ENCODE peak calls at places on chromosomes 16 and 17, in eight cellular contexts. U is astrocyte of the spinal cord, F is psoas muscle, W is AG10803, M is choroid plexus epithelial cell, P is PC-3, E is brain microvascular endothelial cell, S is RWPE2. T is an unnamed sample.

GRCh38 chr16:474420-475122 is 49.1 kb downstream of the RAB11FIP3 start:
- DNase-seq in M (no peak), E (no peak), F (no peak), S (no peak), P (no peak), U (no peak), W (no peak), T (no peak)

GRCh38 chr16:87125206-87126155 is 191.7 kb downstream of the C16orf95 start:
- DNase-seq in W (no peak), M (no peak), F (no peak), E (no peak), P (no peak), S (no peak), U (no peak), T (no peak)

GRCh38 chr16:57889960-57890751 is 80.8 kb downstream of the CNGB1 start:
- DNase-seq in W (peak), S (no peak), P (no peak), U (no peak), M (peak), E (no peak), F (no peak), T (no peak)

GRCh38 chr16:50335198-50335958 is 33.4 kb downstream of the BRD7 start:
- DNase-seq in F (no peak), E (peak), U (no peak), W (no peak), P (no peak), S (no peak), M (peak), T (no peak)

GRCh38 chr16:30958164-30959083 is 870 bp downstream of the SETD1A start:
- DNase-seq in W (peak), M (peak), U (peak), E (no peak), F (peak), P (peak), S (no peak), T (no peak)

GRCh38 chr17:14157822-14158221 is 78.8 kb downstream of the CDRT15 start:
- DNase-seq in S (no peak), F (no peak), U (no peak), M (no peak), E (no peak), W (no peak), P (peak), T (no peak)

GRCh38 chr16:26532456-26532855 is 534.3 kb upstream of the C16orf82 start:
- DNase-seq in F (no peak), E (no peak), P (no peak), U (no peak), S (no peak), M (no peak), W (no peak), T (no peak)

GRCh38 chr17:32741381-32741780 is 135.5 kb downstream of the MYO1D start:
- DNase-seq in E (no peak), M (no peak), P (no peak), U (no peak), F (no peak), W (peak), S (no peak), T (no peak)

GRCh38 chr17:75832652-75833400 is 11.4 kb downstream of the UNC13D start:
- DNase-seq in E (no peak), U (no peak), W (no peak), M (no peak), P (no peak), F (no peak), S (no peak), T (no peak)

GRCh38 chr16:3963203-3963602 is 82.7 kb upstream of the CREBBP start:
- DNase-seq in P (no peak), U (no peak), W (peak), F (no peak), S (no peak), M (no peak), E (no peak), T (no peak)

GRCh38 chr17:5282639-5283217 is 644 bp downstream of the RABEP1 start:
- DNase-seq in W (no peak), S (no peak), M (peak), P (no peak), U (peak), F (no peak), E (no peak), T (no peak)

GRCh38 chr17:77327566-77328463 is 187.0 kb downstream of the SEC14L1 start:
- DNase-seq in S (peak), W (no peak), M (no peak), F (no peak), E (no peak), P (no peak), U (no peak), T (no peak)

GRCh38 chr17:1216209-1216937 is 36.6 kb upstream of the ABR start:
- DNase-seq in M (no peak), F (no peak), P (no peak), E (no peak), W (no peak), U (no peak), S (no peak), T (no peak)
- H3K4me3 ChIP-seq in M (no peak), F (no peak), P (no peak), E (no peak), W (no peak), U (no peak), S (no peak), T (no peak)

DNA sequence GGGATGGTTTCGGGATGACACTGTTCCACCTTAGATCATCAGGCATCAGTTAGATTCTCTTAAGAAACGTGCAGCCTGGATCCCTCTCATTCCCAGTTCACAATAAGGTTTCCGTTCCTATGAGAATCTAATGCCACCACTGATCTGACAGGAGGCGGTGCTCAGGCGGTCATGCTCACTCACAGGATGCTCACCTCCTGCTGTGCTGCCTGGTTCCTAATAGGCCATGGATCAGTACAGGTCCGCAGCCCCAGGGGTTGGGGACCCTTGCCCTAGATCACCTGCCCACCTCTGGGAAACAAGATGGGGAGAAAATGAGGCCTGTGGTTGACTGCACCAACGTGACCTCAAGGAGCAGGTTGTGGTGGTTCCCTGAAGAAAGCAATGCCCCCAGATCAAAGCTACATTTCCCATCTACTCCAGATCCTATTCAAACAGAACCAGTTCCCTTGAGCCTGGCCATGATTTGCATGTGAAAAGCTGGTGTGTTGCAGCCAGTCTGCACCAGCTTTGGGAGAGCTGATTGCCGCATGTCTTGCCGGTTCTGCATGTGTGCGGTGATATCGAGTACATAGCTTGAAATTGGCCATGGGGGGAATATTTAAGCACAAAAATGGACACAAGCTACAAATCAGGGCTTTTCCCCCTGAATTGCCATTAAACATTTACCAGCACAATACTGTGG is 183.2 kb upstream of the HSBP1 start:
- DNase-seq in E (no peak), U (no peak), F (no peak), S (no peak), M (no peak), W (no peak), P (no peak), T (no peak)
- TF ChIP-seq CTCF in E (no peak), U (no peak), F (no peak), S (no peak), M (no peak), W (no peak), P (no peak), T (no peak)

GRCh38 chr17:42456223-42457106 is 2.2 kb upstream of the ATP6V0A1 start:
- DNase-seq in S (no peak), W (peak), F (no peak), M (peak), U (peak), E (no peak), P (no peak), T (no peak)
- H3K4me3 ChIP-seq in S (no peak), W (no peak), F (peak), M (no peak), U (no peak), E (no peak), P (no peak), T (no peak)

GRCh38 chr17:18257747-18258355 is 687 bp downstream of the FLII start:
- DNase-seq in E (peak), W (peak), M (peak), P (peak), U (peak), F (peak), S (peak), T (no peak)
- TF ChIP-seq CTCF in E (no peak), W (no peak), M (no peak), P (no peak), U (no peak), F (peak), S (no peak), T (no peak)

GRCh38 chr17:29289852-29290251 is 4.1 kb downstream of the NUFIP2 start:
- DNase-seq in P (no peak), W (no peak), S (no peak), E (no peak), M (no peak), U (no peak), F (no peak), T (no peak)

GRCh38 chr17:29293890-29294579 is at the start of gene NUFIP2:
- DNase-seq in S (peak), U (peak), F (peak), P (peak), E (peak), W (peak), M (peak), T (peak)

GRCh38 chr17:29292071-29292991 is 1.6 kb downstream of the NUFIP2 start:
- DNase-seq in E (no peak), M (peak), P (peak), W (peak), F (peak), U (peak), S (no peak), T (no peak)

GRCh38 chr17:29292992-29293889 is 707 bp downstream of the NUFIP2 start:
- DNase-seq in U (peak), E (peak), F (peak), P (peak), S (peak), M (peak), W (peak), T (no peak)

GRCh38 chr17:29291163-29291752 is 2.7 kb downstream of the NUFIP2 start:
- DNase-seq in M (peak), W (peak), F (no peak), U (peak), S (no peak), P (peak), E (peak), T (peak)
- H3K4me3 ChIP-seq in M (peak), W (peak), F (peak), U (peak), S (peak), P (peak), E (peak), T (peak)

GRCh38 chr17:20955437-20956323 is 87.1 kb downstream of the USP22 start:
- DNase-seq in W (no peak), S (no peak), U (peak), P (peak), F (peak), M (peak), E (peak), T (no peak)

GRCh38 chr17:20948984-20949777 is 93.6 kb downstream of the USP22 start:
- DNase-seq in P (no peak), S (no peak), U (no peak), M (no peak), E (no peak), W (no peak), F (no peak), T (no peak)

GRCh38 chr17:20954794-20955193 is 88.0 kb downstream of the USP22 start:
- DNase-seq in P (peak), S (no peak), W (no peak), F (no peak), E (no peak), U (no peak), M (no peak), T (no peak)

DNA sequence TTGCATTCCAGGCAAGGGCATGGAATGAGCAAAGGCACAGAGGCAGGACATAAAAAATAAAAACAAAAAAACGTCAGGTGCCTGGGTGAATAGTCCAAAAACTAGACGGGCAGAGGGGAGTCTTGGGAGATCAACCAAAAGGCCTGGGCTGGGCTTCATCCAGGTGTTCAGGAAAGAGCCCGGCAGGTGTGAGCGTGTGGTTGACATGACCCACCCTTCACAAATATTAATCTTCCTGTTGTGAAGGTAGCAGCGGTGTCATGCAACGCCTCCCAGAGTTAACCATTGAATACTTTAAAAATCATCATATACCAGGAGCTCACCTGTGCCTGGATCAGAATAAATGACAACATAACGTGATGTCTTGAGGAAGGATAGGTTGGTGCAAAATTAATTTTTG is 90.6 kb downstream of the USP22 start:
- DNase-seq in E (no peak), U (no peak), F (no peak), P (peak), S (no peak), M (no peak), W (no peak), T (no peak)
- TF ChIP-seq CTCF in E (no peak), U (no peak), F (no peak), P (no peak), S (no peak), M (no peak), W (no peak), T (no peak)

DNA sequence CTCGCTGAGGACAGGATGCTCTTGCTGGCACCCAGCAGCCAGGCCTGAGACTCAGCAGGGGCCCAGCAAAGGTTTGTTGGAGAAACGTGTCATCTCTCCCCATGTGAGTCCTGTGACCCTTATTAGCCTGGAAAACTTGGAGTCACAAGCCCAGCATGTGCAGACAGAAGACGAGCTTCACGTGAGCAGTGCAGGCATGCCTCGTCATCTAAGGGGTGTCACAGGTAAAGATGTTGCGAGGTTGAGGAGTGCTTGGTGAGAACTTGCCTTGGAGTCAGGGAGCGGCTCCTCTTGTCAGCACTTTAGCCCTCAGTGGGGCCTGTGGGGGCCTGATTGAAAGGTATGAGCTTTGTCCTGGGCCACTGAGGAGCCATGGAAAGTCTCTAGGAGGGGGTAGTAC is 2.1 kb upstream of the CTRL start:
- DNase-seq in P (no peak), F (no peak), W (no peak), U (no peak), E (no peak), S (no peak), M (no peak), T (no peak)
- H3K4me3 ChIP-seq in P (peak), F (no peak), W (no peak), U (no peak), E (no peak), S (no peak), M (no peak), T (no peak)

GRCh38 chr17:80082403-80083135 is 18.8 kb upstream of the GAA start:
- DNase-seq in U (peak), M (peak), W (peak), P (peak), S (no peak), E (peak), F (peak), T (peak)
- TF ChIP-seq CTCF in U (peak), M (peak), W (peak), P (peak), S (peak), E (peak), F (peak), T (peak)

GRCh38 chr16:1929578-1930337 is 11.5 kb upstream of the HS3ST6 start:
- DNase-seq in S (no peak), M (peak), E (peak), W (peak), F (peak), P (peak), U (peak), T (no peak)

GRCh38 chr16:1932050-1933028 is 10.7 kb downstream of the MSRB1 start:
- DNase-seq in P (peak), F (no peak), W (no peak), E (no peak), U (no peak), S (peak), M (peak), T (no peak)

GRCh38 chr16:1930338-1930720 is 12.1 kb upstream of the HS3ST6 start:
- DNase-seq in S (no peak), P (no peak), E (no peak), U (no peak), W (no peak), F (no peak), M (no peak), T (no peak)

GRCh38 chr16:1926223-1926718 is 8.1 kb upstream of the HS3ST6 start:
- DNase-seq in E (no peak), P (no peak), S (no peak), W (no peak), F (no peak), U (no peak), M (no peak), T (no peak)

DNA sequence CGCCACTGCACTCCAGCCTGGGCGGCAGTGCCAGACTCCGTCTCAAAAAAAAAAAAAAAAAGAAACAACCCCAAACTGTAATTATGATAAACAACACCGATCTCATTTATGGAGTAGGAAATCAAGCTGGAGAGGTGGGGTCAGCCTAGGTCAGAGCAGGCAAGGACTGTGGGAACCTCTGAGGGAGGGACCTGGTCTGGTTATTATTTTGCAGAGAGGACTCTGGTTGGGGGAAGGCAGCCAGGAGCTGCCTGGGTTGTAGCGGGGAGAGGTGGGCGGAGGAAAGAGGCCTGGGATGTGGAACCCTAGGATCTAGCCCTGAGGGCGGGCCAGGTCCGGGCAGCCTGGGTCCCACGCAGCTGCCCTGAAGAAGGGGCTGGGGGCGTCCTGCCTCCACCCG is 10.9 kb upstream of the HS3ST6 start:
- DNase-seq in U (no peak), W (peak), F (no peak), E (no peak), M (no peak), S (no peak), P (no peak), T (no peak)
- H3K4me3 ChIP-seq in U (peak), W (peak), F (peak), E (peak), M (peak), S (peak), P (peak), T (peak)